ENCODE peak calls at places on chromosome 12, in eight cellular contexts. One of them, this sample, is unnamed.

GRCh38 chr12:6703631-6704030 is 3.0 kb upstream of the PIANP start:
- DNase-seq in mammary epithelial cell: no peak
- DNase-seq in cardiac muscle cell: no peak
- DNase-seq in CD8-positive, alpha-beta memory T cell: no peak
- DNase-seq in body of pancreas: no peak
- DNase-seq in PC-9: no peak
- DNase-seq in heart right ventricle: no peak
- DNase-seq in hepatocyte: no peak
- DNase-seq in this sample: no peak

GRCh38 chr12:15534870-15535269 is 212.6 kb downstream of the PTPRO start:
- DNase-seq in mammary epithelial cell: no peak
- DNase-seq in cardiac muscle cell: peak; percentile 46
- DNase-seq in CD8-positive, alpha-beta memory T cell: no peak
- DNase-seq in body of pancreas: no peak
- DNase-seq in PC-9: no peak
- DNase-seq in heart right ventricle: no peak
- DNase-seq in hepatocyte: no peak
- DNase-seq in this sample: no peak

GRCh38 chr12:80264891-80265290 is 165.6 kb downstream of the OTOGL start:
- DNase-seq in mammary epithelial cell: no peak
- DNase-seq in cardiac muscle cell: no peak
- DNase-seq in CD8-positive, alpha-beta memory T cell: no peak
- DNase-seq in body of pancreas: no peak
- DNase-seq in PC-9: no peak
- DNase-seq in heart right ventricle: no peak
- DNase-seq in hepatocyte: no peak
- DNase-seq in this sample: no peak

GRCh38 chr12:57614178-57614947 is 3.1 kb downstream of the ARHGEF25 start:
- DNase-seq in mammary epithelial cell: no peak
- DNase-seq in cardiac muscle cell: no peak
- DNase-seq in CD8-positive, alpha-beta memory T cell: no peak
- DNase-seq in body of pancreas: no peak
- DNase-seq in PC-9: no peak
- DNase-seq in heart right ventricle: peak; percentile 75
- DNase-seq in hepatocyte: no peak
- DNase-seq in this sample: no peak

GRCh38 chr12:41045509-41045908 is 142.6 kb upstream of the PDZRN4 start:
- DNase-seq in mammary epithelial cell: no peak
- DNase-seq in cardiac muscle cell: no peak
- DNase-seq in CD8-positive, alpha-beta memory T cell: no peak
- DNase-seq in body of pancreas: no peak
- DNase-seq in PC-9: no peak
- DNase-seq in heart right ventricle: no peak
- DNase-seq in hepatocyte: no peak
- DNase-seq in this sample: no peak

GRCh38 chr12:18430425-18431048 is 169.2 kb downstream of the PIK3C2G start:
- DNase-seq in mammary epithelial cell: peak; percentile 38
- DNase-seq in cardiac muscle cell: peak; percentile 77
- DNase-seq in CD8-positive, alpha-beta memory T cell: no peak
- DNase-seq in body of pancreas: peak; percentile 54
- DNase-seq in PC-9: peak; percentile 39
- DNase-seq in heart right ventricle: peak; percentile 37
- DNase-seq in hepatocyte: peak; percentile 69
- DNase-seq in this sample: peak; percentile 21

GRCh38 chr12:12172106-12172511 is 94.7 kb downstream of the LRP6 start:
- DNase-seq in mammary epithelial cell: peak; percentile 83
- DNase-seq in cardiac muscle cell: peak; percentile 66
- DNase-seq in CD8-positive, alpha-beta memory T cell: no peak
- DNase-seq in body of pancreas: no peak
- DNase-seq in PC-9: no peak
- DNase-seq in heart right ventricle: no peak
- DNase-seq in hepatocyte: peak; percentile 13
- DNase-seq in this sample: no peak

GRCh38 chr12:52087961-52088820 is 8.7 kb downstream of the SMIM41 start:
- DNase-seq in mammary epithelial cell: no peak
- DNase-seq in cardiac muscle cell: no peak
- DNase-seq in CD8-positive, alpha-beta memory T cell: no peak
- DNase-seq in body of pancreas: no peak
- DNase-seq in PC-9: no peak
- DNase-seq in heart right ventricle: no peak
- DNase-seq in hepatocyte: no peak
- DNase-seq in this sample: no peak

GRCh38 chr12:122395319-122395718 is 27.1 kb downstream of the CLIP1 start:
- DNase-seq in mammary epithelial cell: peak; percentile 73
- DNase-seq in cardiac muscle cell: peak; percentile 67
- DNase-seq in CD8-positive, alpha-beta memory T cell: no peak
- DNase-seq in body of pancreas: no peak
- DNase-seq in PC-9: no peak
- DNase-seq in heart right ventricle: no peak
- DNase-seq in hepatocyte: no peak
- DNase-seq in this sample: no peak

GRCh38 chr12:20120296-20120695 is 248.0 kb upstream of the PDE3A start:
- DNase-seq in mammary epithelial cell: no peak
- DNase-seq in cardiac muscle cell: peak; percentile 51
- DNase-seq in CD8-positive, alpha-beta memory T cell: no peak
- DNase-seq in body of pancreas: no peak
- DNase-seq in PC-9: no peak
- DNase-seq in heart right ventricle: no peak
- DNase-seq in hepatocyte: no peak
- DNase-seq in this sample: no peak

GRCh38 chr12:105235299-105235746 is 651 bp downstream of the APPL2 start:
- DNase-seq in mammary epithelial cell: peak; percentile 64
- DNase-seq in cardiac muscle cell: no peak
- DNase-seq in CD8-positive, alpha-beta memory T cell: no peak
- DNase-seq in body of pancreas: no peak
- DNase-seq in PC-9: no peak
- DNase-seq in heart right ventricle: no peak
- DNase-seq in hepatocyte: no peak
- DNase-seq in this sample: no peak

GRCh38 chr12:120301962-120302815 is at the start of gene SIRT4:
- DNase-seq in mammary epithelial cell: peak; percentile 90
- DNase-seq in cardiac muscle cell: peak; percentile 96
- DNase-seq in CD8-positive, alpha-beta memory T cell: peak; percentile 87
- DNase-seq in body of pancreas: peak; percentile 92
- DNase-seq in PC-9: peak; percentile 78
- DNase-seq in heart right ventricle: peak; percentile 94
- DNase-seq in hepatocyte: peak; percentile 95
- DNase-seq in this sample: peak; percentile 92

GRCh38 chr12:53999596-54000104 is 311 bp upstream of the HOXC9 start:
- DNase-seq in mammary epithelial cell: peak; percentile 81
- DNase-seq in cardiac muscle cell: no peak
- DNase-seq in CD8-positive, alpha-beta memory T cell: no peak
- DNase-seq in body of pancreas: no peak
- DNase-seq in PC-9: no peak
- DNase-seq in heart right ventricle: no peak
- DNase-seq in hepatocyte: no peak
- DNase-seq in this sample: peak; percentile 76

GRCh38 chr12:53998174-53998899 is 1.6 kb upstream of the HOXC9 start:
- DNase-seq in mammary epithelial cell: no peak
- DNase-seq in cardiac muscle cell: no peak
- DNase-seq in CD8-positive, alpha-beta memory T cell: no peak
- DNase-seq in body of pancreas: no peak
- DNase-seq in PC-9: no peak
- DNase-seq in heart right ventricle: no peak
- DNase-seq in hepatocyte: no peak
- DNase-seq in this sample: no peak

GRCh38 chr12:53997324-53998173 is 2.4 kb upstream of the HOXC9 start:
- DNase-seq in mammary epithelial cell: no peak
- DNase-seq in cardiac muscle cell: no peak
- DNase-seq in CD8-positive, alpha-beta memory T cell: no peak
- DNase-seq in body of pancreas: no peak
- DNase-seq in PC-9: no peak
- DNase-seq in heart right ventricle: no peak
- DNase-seq in hepatocyte: no peak
- DNase-seq in this sample: no peak

GRCh38 chr12:54000105-54000773 is at the start of gene HOXC9:
- DNase-seq in mammary epithelial cell: peak; percentile 46
- DNase-seq in cardiac muscle cell: no peak
- DNase-seq in CD8-positive, alpha-beta memory T cell: no peak
- DNase-seq in body of pancreas: no peak
- DNase-seq in PC-9: no peak
- DNase-seq in heart right ventricle: no peak
- DNase-seq in hepatocyte: no peak
- DNase-seq in this sample: no peak

DNA sequence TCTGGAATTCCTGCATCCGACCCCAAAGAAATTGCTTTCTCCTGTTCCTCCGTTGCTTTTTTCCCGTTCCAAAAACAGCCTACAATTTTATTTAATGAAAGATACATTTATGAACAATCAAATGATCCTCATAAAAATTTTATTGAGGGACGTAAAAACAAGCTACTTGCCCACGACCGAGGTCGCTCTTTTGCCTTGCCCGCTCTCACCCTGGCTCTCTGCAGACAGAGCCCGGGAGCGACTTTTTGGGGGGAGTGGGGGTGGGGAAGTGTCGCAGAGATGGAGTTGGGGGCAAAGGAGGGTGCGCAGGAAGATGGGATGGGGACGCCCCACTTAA is 1.1 kb upstream of the HOXC9 start:
- DNase-seq in mammary epithelial cell: no peak
- DNase-seq in cardiac muscle cell: no peak
- DNase-seq in CD8-positive, alpha-beta memory T cell: no peak
- DNase-seq in body of pancreas: no peak
- DNase-seq in PC-9: no peak
- DNase-seq in heart right ventricle: no peak
- DNase-seq in hepatocyte: no peak
- DNase-seq in this sample: no peak
- H3K4me3 ChIP-seq in mammary epithelial cell: peak overlapping the region; percentile 94
- H3K4me3 ChIP-seq in cardiac muscle cell: no peak overlapping the region
- H3K4me3 ChIP-seq in CD8-positive, alpha-beta memory T cell: no peak overlapping the region
- H3K4me3 ChIP-seq in body of pancreas: no peak overlapping the region
- H3K4me3 ChIP-seq in PC-9: no peak overlapping the region
- H3K4me3 ChIP-seq in heart right ventricle: no peak overlapping the region
- H3K4me3 ChIP-seq in hepatocyte: no peak overlapping the region
- H3K4me3 ChIP-seq in this sample: peak overlapping the region; percentile 48

GRCh38 chr12:55725556-55725955 is 3.3 kb downstream of the CD63 start:
- DNase-seq in mammary epithelial cell: no peak
- DNase-seq in cardiac muscle cell: no peak
- DNase-seq in CD8-positive, alpha-beta memory T cell: no peak
- DNase-seq in body of pancreas: no peak
- DNase-seq in PC-9: no peak
- DNase-seq in heart right ventricle: no peak
- DNase-seq in hepatocyte: no peak
- DNase-seq in this sample: no peak

GRCh38 chr12:55723516-55724225 is 3.5 kb downstream of the RDH5 start:
- DNase-seq in mammary epithelial cell: no peak
- DNase-seq in cardiac muscle cell: no peak
- DNase-seq in CD8-positive, alpha-beta memory T cell: no peak
- DNase-seq in body of pancreas: no peak
- DNase-seq in PC-9: no peak
- DNase-seq in heart right ventricle: no peak
- DNase-seq in hepatocyte: no peak
- DNase-seq in this sample: peak; percentile 17

GRCh38 chr12:55724940-55725309 is 3.9 kb downstream of the CD63 start:
- DNase-seq in mammary epithelial cell: no peak
- DNase-seq in cardiac muscle cell: no peak
- DNase-seq in CD8-positive, alpha-beta memory T cell: no peak
- DNase-seq in body of pancreas: no peak
- DNase-seq in PC-9: no peak
- DNase-seq in heart right ventricle: no peak
- DNase-seq in hepatocyte: no peak
- DNase-seq in this sample: no peak

GRCh38 chr12:55722948-55723347 is 2.8 kb downstream of the RDH5 start:
- DNase-seq in mammary epithelial cell: no peak
- DNase-seq in cardiac muscle cell: no peak
- DNase-seq in CD8-positive, alpha-beta memory T cell: no peak
- DNase-seq in body of pancreas: no peak
- DNase-seq in PC-9: no peak
- DNase-seq in heart right ventricle: no peak
- DNase-seq in hepatocyte: no peak
- DNase-seq in this sample: peak; percentile 21

DNA sequence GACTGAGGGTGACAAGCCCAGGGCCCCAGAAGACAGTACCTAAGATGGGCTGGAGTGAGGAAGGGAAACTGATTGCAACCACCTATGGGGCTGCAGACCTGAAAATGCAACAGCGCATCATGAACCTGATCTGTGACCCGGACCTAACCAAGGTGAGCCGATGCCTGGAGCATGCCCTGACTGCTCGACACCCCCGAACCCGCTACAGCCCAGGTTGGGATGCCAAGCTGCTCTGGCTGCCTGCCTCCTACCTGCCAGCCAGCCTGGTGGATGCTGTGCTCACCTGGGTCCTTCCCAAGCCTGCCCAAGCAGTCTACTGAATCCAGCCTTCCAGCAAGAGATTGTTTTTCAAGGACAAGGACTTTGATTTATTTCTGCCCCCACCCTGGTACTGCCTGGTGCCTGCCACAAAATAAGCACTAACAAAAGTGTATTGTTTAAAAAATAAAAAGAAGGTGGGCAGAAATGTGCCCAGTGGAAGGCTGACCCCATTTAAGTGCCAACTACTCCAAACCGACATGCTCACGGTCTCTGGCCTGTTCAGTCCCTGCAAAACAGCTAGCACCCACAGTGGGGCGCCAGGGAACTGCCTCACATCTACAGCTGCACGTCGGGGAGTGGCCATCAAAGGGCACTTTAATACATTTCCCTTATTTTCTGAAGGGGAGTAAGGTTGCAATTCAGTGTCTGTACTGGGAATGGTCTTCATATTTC is 4.2 kb downstream of the RDH5 start:
- DNase-seq in mammary epithelial cell: peak; percentile 38
- DNase-seq in cardiac muscle cell: peak; percentile 77
- DNase-seq in CD8-positive, alpha-beta memory T cell: peak; percentile 54
- DNase-seq in body of pancreas: peak; percentile 75
- DNase-seq in PC-9: peak; percentile 43
- DNase-seq in heart right ventricle: no peak
- DNase-seq in hepatocyte: peak; percentile 79
- DNase-seq in this sample: peak; percentile 53
- H3K4me1 ChIP-seq in mammary epithelial cell: peaks cover 36% of the 10 kb centered on the region
- H3K4me1 ChIP-seq in cardiac muscle cell: peaks cover 6% of the 10 kb centered on the region
- H3K4me1 ChIP-seq in CD8-positive, alpha-beta memory T cell: peaks cover 29% of the 10 kb centered on the region
- H3K4me1 ChIP-seq in body of pancreas: peaks cover 67% of the 10 kb centered on the region
- H3K4me1 ChIP-seq in PC-9: peaks cover 43% of the 10 kb centered on the region
- H3K4me1 ChIP-seq in heart right ventricle: peaks cover 76% of the 10 kb centered on the region
- H3K4me1 ChIP-seq in hepatocyte: peaks cover 20% of the 10 kb centered on the region
- H3K4me1 ChIP-seq in this sample: peaks cover 10% of the 10 kb centered on the region

DNA sequence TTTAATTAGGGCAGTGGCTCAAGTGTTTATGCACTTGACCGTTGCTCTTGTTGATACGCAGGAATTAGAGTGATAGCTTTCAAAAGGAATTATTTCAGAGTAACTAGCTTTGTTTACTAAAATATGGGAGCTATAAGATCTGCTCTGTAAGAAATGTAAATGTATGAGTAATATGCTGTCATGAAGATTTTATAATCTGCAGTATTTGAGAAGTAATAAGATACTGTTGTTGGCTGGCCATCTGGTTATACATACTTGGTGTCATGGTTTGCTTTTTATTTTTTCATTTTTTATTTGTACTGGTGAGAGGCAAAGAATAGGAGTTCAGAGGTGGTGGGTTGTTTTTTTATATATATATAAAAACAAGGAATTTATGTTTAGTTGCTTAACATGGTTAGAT is 58.5 kb downstream of the PLXNC1 start:
- DNase-seq in mammary epithelial cell: no peak
- DNase-seq in cardiac muscle cell: no peak
- DNase-seq in CD8-positive, alpha-beta memory T cell: no peak
- DNase-seq in body of pancreas: no peak
- DNase-seq in PC-9: no peak
- DNase-seq in heart right ventricle: no peak
- DNase-seq in hepatocyte: no peak
- DNase-seq in this sample: no peak
- H3K27ac ChIP-seq in mammary epithelial cell: no peak overlapping the region
- H3K27ac ChIP-seq in cardiac muscle cell: no peak overlapping the region
- H3K27ac ChIP-seq in CD8-positive, alpha-beta memory T cell: no peak overlapping the region
- H3K27ac ChIP-seq in body of pancreas: no peak overlapping the region
- H3K27ac ChIP-seq in PC-9: no peak overlapping the region
- H3K27ac ChIP-seq in heart right ventricle: no peak overlapping the region
- H3K27ac ChIP-seq in hepatocyte: no peak overlapping the region
- H3K27ac ChIP-seq in this sample: no peak overlapping the region

GRCh38 chr12:96421014-96421413 is 20.8 kb upstream of the CDK17 start:
- DNase-seq in mammary epithelial cell: no peak
- DNase-seq in cardiac muscle cell: no peak
- DNase-seq in CD8-positive, alpha-beta memory T cell: no peak
- DNase-seq in body of pancreas: no peak
- DNase-seq in PC-9: no peak
- DNase-seq in heart right ventricle: no peak
- DNase-seq in hepatocyte: no peak
- DNase-seq in this sample: no peak
- H3K4me3 ChIP-seq in mammary epithelial cell: no peak overlapping the region
- H3K4me3 ChIP-seq in cardiac muscle cell: no peak overlapping the region
- H3K4me3 ChIP-seq in CD8-positive, alpha-beta memory T cell: peak overlapping the region; percentile 54
- H3K4me3 ChIP-seq in body of pancreas: no peak overlapping the region
- H3K4me3 ChIP-seq in PC-9: no peak overlapping the region
- H3K4me3 ChIP-seq in heart right ventricle: no peak overlapping the region
- H3K4me3 ChIP-seq in hepatocyte: no peak overlapping the region
- H3K4me3 ChIP-seq in this sample: no peak overlapping the region